ENCODE peak calls at places on chromosomes 11 and 22, in eight cellular contexts. C is ureter, A is NCI-H1105 treated with DMSO at 0.1 percent for 48 hours, B is MM.1S, X is NCI-H2081, L is substantia nigra, M is GM06990, D is mesendoderm. R is an unnamed sample.

GRCh38 chr11:96013459-96014213 is 89.7 kb upstream of the MTMR2 start:
- DNase-seq in C (no peak), A (no peak), B (no peak), X (no peak), L (no peak), M (no peak), D (peak), R (no peak)

GRCh38 chr11:47242596-47243192 is 5.9 kb downstream of the ACP2 start:
- DNase-seq in C (no peak), A (no peak), B (no peak), X (no peak), L (no peak), M (no peak), D (no peak), R (no peak)

GRCh38 chr11:73325036-73325981 is 17.2 kb downstream of the ARHGEF17 start:
- DNase-seq in C (peak), A (no peak), B (no peak), X (no peak), L (no peak), M (peak), D (no peak), R (no peak)

GRCh38 chr11:88167853-88168252 is 7.4 kb downstream of the RAB38 start:
- DNase-seq in C (no peak), A (no peak), B (no peak), X (no peak), L (no peak), M (no peak), D (no peak), R (no peak)

GRCh38 chr11:125398994-125399638 is 96.9 kb downstream of the FEZ1 start:
- DNase-seq in C (no peak), A (no peak), B (no peak), X (no peak), L (no peak), M (no peak), D (no peak), R (no peak)

GRCh38 chr11:6618117-6619020 is 853 bp downstream of the TPP1 start:
- DNase-seq in C (peak), A (no peak), B (no peak), X (no peak), L (peak), M (peak), D (peak), R (no peak)

GRCh38 chr11:2988996-2989395 is 3.1 kb downstream of the NAP1L4 start:
- DNase-seq in C (no peak), A (no peak), B (peak), X (no peak), L (no peak), M (no peak), D (peak), R (no peak)

GRCh38 chr11:95877288-95877687 is 46.6 kb downstream of the MTMR2 start:
- DNase-seq in C (no peak), A (no peak), B (no peak), X (no peak), L (no peak), M (no peak), D (no peak), R (no peak)

GRCh38 chr11:12029738-12030363 is 21.4 kb upstream of the DKK3 start:
- DNase-seq in C (no peak), A (no peak), B (no peak), X (no peak), L (no peak), M (no peak), D (no peak), R (no peak)

GRCh38 chr11:65695459-65696241 is 16.4 kb upstream of the KAT5 start:
- DNase-seq in C (no peak), A (peak), B (no peak), X (peak), L (peak), M (no peak), D (no peak), R (no peak)

GRCh38 chr11:76243157-76243556 is 36.9 kb upstream of the WNT11 start:
- DNase-seq in C (no peak), A (no peak), B (no peak), X (no peak), L (no peak), M (no peak), D (peak), R (no peak)

GRCh38 chr11:61141601-61142028 is 19.6 kb downstream of the VPS37C start:
- DNase-seq in C (no peak), A (peak), B (peak), X (peak), L (no peak), M (no peak), D (no peak), R (peak)

GRCh38 chr11:68545347-68545746 is 84.8 kb downstream of the PPP6R3 start:
- DNase-seq in C (no peak), A (no peak), B (no peak), X (no peak), L (no peak), M (no peak), D (no peak), R (no peak)

GRCh38 chr22:36692280-36692679 is 11.3 kb downstream of the CACNG2 start:
- DNase-seq in C (no peak), A (no peak), B (no peak), X (no peak), L (no peak), M (no peak), D (no peak), R (no peak)